ENCODE peak calls at places on chromosomes 1 and 21, in five cellular contexts. O is brain microvascular endothelial cell; Y is effector memory CD4-positive, alpha-beta T cell; C is SK-N-SH; P is tibial nerve. J is an unnamed sample.

GRCh38 chr21:44867999-44868700 is 5.3 kb downstream of the PTTG1IP start:
- DNase-seq in O (no peak), C (no peak), P (no peak), Y (peak), J (no peak)

GRCh38 chr1:109714661-109715372 is 2.8 kb downstream of the GSTM5 start:
- DNase-seq in O (no peak), Y (no peak), P (no peak), C (peak), J (no peak)

GRCh38 chr1:115642168-115643072 is 650 bp downstream of the VANGL1 start:
- DNase-seq in P (no peak), O (peak), Y (no peak), C (peak), J (no peak)

GRCh38 chr1:22024485-22025367 is 23.3 kb downstream of the CELA3A start:
- DNase-seq in Y (peak), C (peak), P (peak), O (peak), J (peak)

GRCh38 chr21:39125752-39126485 is 57.3 kb downstream of the PSMG1 start:
- DNase-seq in Y (no peak), O (peak), P (no peak), C (peak), J (peak)

GRCh38 chr1:223741861-223742260 is 29.5 kb downstream of the CAPN2 start:
- DNase-seq in Y (no peak), C (no peak), O (peak), P (no peak), J (no peak)

GRCh38 chr21:33780631-33781030 is 135.0 kb downstream of the ATP5PO start:
- DNase-seq in O (no peak), Y (no peak), P (no peak), C (no peak), J (no peak)

GRCh38 chr1:115437146-115437639 is 99.1 kb upstream of the NGF start:
- DNase-seq in O (no peak), C (no peak), P (no peak), Y (no peak), J (no peak)

GRCh38 chr1:106526650-106527049 is 529.8 kb upstream of the PRMT6 start:
- DNase-seq in Y (no peak), C (no peak), P (no peak), O (peak), J (no peak)

GRCh38 chr1:240027059-240027462 is 64.6 kb upstream of the FMN2 start:
- DNase-seq in O (peak), C (peak), P (no peak), Y (no peak), J (no peak)

GRCh38 chr21:32134441-32135159 is 144.2 kb downstream of the MIS18A start:
- DNase-seq in O (no peak), P (no peak), Y (no peak), C (no peak), J (no peak)

GRCh38 chr1:156493749-156494148 is 6.8 kb downstream of the MEF2D start:
- DNase-seq in O (no peak), P (no peak), C (no peak), Y (no peak), J (no peak)

GRCh38 chr21:37447288-37447936 is 80.8 kb downstream of the DYRK1A start:
- DNase-seq in Y (no peak), P (no peak), C (no peak), O (no peak), J (no peak)

GRCh38 chr1:118899340-118899739 is 88.8 kb downstream of the TBX15 start:
- DNase-seq in P (no peak), O (no peak), Y (no peak), C (no peak), J (no peak)

GRCh38 chr1:18069903-18070302 is 37.7 kb upstream of the IGSF21 start:
- DNase-seq in O (no peak), Y (no peak), C (no peak), P (no peak), J (no peak)

GRCh38 chr1:221663321-221663720 is 78.6 kb downstream of the DUSP10 start:
- DNase-seq in O (peak), Y (no peak), P (no peak), C (no peak), J (no peak)

GRCh38 chr1:55997550-55997949 is 581.8 kb downstream of the PLPP3 start:
- DNase-seq in C (no peak), P (no peak), O (no peak), Y (no peak), J (no peak)

GRCh38 chr1:247906504-247907047 is 11.2 kb downstream of the OR2W3 start:
- DNase-seq in P (no peak), C (no peak), O (no peak), Y (no peak), J (no peak)

GRCh38 chr1:237702161-237702560 is 188.6 kb downstream of the ZP4 start:
- DNase-seq in C (no peak), P (no peak), Y (no peak), O (no peak), J (no peak)

GRCh38 chr1:172146149-172146850 is 274.2 kb upstream of the C1orf105 start:
- DNase-seq in C (no peak), Y (no peak), P (no peak), O (no peak), J (no peak)

GRCh38 chr21:26546698-26547097 is 26.4 kb downstream of the CYYR1 start:
- DNase-seq in C (no peak), O (no peak), Y (no peak), P (no peak), J (no peak)

GRCh38 chr1:55057956-55058298 is 18.6 kb downstream of the PCSK9 start:
- DNase-seq in Y (no peak), O (no peak), P (no peak), C (no peak), J (no peak)

GRCh38 chr1:11280719-11281376 is 7.8 kb downstream of the UBIAD1 start:
- DNase-seq in O (no peak), C (no peak), Y (no peak), P (no peak), J (peak)

GRCh38 chr1:41479000-41479807 is 5.3 kb downstream of the EDN2 start:
- DNase-seq in P (no peak), C (no peak), Y (no peak), O (peak), J (no peak)

GRCh38 chr21:23401278-23401677 is 2206.0 kb downstream of the MRPL39 start:
- DNase-seq in C (peak), P (no peak), O (no peak), Y (no peak), J (no peak)

GRCh38 chr1:19596065-19596718 is 47.9 kb upstream of the NBL1 start:
- DNase-seq in P (no peak), Y (no peak), O (no peak), C (peak), J (no peak)

GRCh38 chr1:180594723-180595122 is 36.0 kb downstream of the OVAAL start:
- DNase-seq in P (no peak), O (no peak), Y (no peak), C (peak), J (no peak)
- H3K27ac ChIP-seq in P (no peak), O (no peak), Y (no peak), C (peak), J (no peak)

GRCh38 chr1:151007853-151008243 is 401 bp upstream of the PRUNE1 start:
- DNase-seq in P (no peak), C (no peak), Y (no peak), O (no peak), J (no peak)

GRCh38 chr1:151009206-151009587 is 948 bp downstream of the PRUNE1 start:
- DNase-seq in O (peak), P (no peak), C (no peak), Y (no peak), J (no peak)

GRCh38 chr1:151010346-151010726 is 2.1 kb downstream of the PRUNE1 start:
- DNase-seq in P (no peak), O (no peak), Y (no peak), C (no peak), J (no peak)

GRCh38 chr1:151009674-151010345 is 1.6 kb downstream of the PRUNE1 start:
- DNase-seq in Y (no peak), C (no peak), P (no peak), O (no peak), J (no peak)

DNA sequence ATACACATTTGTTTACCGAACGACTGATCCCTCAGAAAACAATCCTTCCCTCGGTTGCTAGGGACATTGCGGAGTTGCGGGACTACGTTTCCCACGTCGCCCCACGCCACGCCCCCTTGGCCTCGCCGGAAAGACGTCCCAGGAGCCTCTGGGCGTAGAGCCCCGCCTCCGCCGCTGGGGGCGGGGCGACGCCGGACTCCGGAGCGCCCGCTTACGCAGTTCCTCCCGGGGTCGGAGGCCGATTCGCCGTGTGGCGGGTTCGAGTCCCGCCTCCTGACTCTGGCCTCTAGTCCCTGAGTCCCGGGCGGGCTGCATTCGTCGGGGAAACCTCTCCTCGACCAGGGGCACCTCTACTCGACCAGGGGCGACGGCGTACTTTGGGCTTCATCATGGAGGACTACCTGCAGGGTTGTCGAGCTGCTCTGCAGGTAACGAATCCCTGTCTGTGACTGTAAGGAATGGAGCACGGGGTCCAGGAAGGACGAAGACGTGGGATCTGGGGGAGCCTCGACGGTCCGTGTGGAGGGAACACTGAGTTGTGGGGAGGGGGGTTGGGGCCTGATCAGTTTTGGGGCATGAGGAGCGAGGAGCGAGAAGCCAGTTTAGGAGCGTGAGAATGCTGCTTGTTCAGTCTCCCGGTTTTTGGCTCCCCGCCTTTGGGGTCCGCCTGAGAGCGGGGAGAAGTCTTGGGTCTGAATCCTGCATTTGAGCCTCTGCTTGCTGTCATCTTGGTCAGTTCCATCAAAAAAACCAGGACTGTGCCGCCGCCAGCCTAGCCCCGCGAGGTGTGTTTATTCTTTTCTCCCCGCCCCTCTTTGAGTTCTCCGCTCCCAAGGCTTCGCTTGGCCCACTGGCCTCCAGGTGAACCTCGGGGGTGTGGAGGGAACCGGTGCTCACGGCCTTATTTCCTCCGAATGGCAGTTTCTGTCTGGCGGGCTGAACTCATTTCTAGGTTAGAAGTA is at the start of gene PRUNE1:
- DNase-seq in C (peak), Y (peak), P (peak), O (peak), J (peak)
- H3K27ac ChIP-seq in C (peak), Y (peak), P (peak), O (peak), J (peak)

GRCh38 chr21:42538479-42539275 is 25.0 kb downstream of the SLC37A1 start:
- DNase-seq in O (no peak), C (no peak), Y (no peak), P (no peak), J (no peak)
- H3K27ac ChIP-seq in O (no peak), C (no peak), Y (no peak), P (no peak), J (no peak)

DNA sequence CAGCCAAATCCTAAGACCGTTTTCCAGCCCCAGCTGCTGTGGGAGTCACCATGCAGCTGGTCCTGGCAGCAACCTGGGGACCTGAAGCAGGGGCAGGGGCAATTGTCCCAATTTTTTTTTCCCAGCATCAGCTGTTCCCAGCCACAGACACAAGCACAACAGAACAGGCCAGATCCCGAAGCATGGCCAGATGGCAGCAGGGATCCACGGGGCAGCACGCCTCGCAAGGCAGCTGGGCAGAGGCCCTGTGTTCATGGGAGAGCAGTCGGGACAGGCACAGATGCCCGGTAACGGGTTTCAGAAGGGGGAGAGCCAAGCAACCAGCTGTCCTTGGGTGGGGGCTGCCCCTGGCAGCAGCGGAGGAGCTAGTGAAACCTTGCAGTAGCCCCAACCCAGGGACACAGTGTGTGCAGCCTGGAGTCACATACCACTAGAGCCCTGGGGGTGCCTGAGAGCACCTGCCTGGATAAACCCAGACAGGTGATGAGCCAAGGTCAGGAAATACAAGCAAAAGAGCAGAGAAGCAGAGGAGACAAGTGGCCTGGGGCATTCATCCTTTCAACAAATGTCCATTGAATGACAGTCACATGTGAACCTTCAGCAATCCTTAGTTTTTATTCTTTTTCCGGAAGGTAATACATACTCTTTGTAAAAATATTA is 5.9 kb upstream of the CELA2B start:
- DNase-seq in O (no peak), P (no peak), Y (no peak), C (no peak), J (no peak)
- H3K27ac ChIP-seq in O (no peak), P (no peak), Y (no peak), C (no peak), J (no peak)